ENCODE peak calls at places on chromosomes 11 and 22, in five cellular contexts. E is CD4-positive, alpha-beta T cell; P is AG10803; I is PC-3; B is GM12865. A is an unnamed sample.

GRCh38 chr11:12618743-12619540 is 55.3 kb upstream of the TEAD1 start:
- DNase-seq in B (no peak), P (peak), E (no peak), I (no peak), A (no peak)

GRCh38 chr22:20193761-20194494 is 43.1 kb upstream of the CCDC188 start:
- DNase-seq in B (no peak), E (no peak), I (no peak), P (no peak), A (no peak)

GRCh38 chr11:100681064-100681502 is 6.0 kb upstream of the ARHGAP42 start:
- DNase-seq in I (peak), B (peak), E (no peak), P (peak), A (peak)

GRCh38 chr11:76577199-76577920 is 93.2 kb downstream of the LRRC32 start:
- DNase-seq in P (peak), B (no peak), I (peak), E (no peak), A (no peak)

GRCh38 chr11:88405853-88406252 is 68.3 kb upstream of the CTSC start:
- DNase-seq in B (no peak), E (no peak), P (no peak), I (no peak), A (no peak)

GRCh38 chr11:108758458-108758857 is 93.6 kb downstream of the DDX10 start:
- DNase-seq in E (no peak), P (peak), I (no peak), B (no peak), A (no peak)

GRCh38 chr11:17846852-17847453 is 112.4 kb downstream of the KCNC1 start:
- DNase-seq in I (peak), E (no peak), P (no peak), B (peak), A (no peak)

GRCh38 chr11:122717264-122717867 is 61.8 kb downstream of the UBASH3B start:
- DNase-seq in E (no peak), B (peak), P (no peak), I (no peak), A (peak)

GRCh38 chr11:72951815-72952340 is 137.7 kb downstream of the ATG16L2 start:
- DNase-seq in B (peak), E (no peak), I (no peak), P (no peak), A (peak)

GRCh38 chr22:35318346-35319215 is 18.9 kb downstream of the TOM1 start:
- DNase-seq in E (no peak), B (no peak), I (no peak), P (no peak), A (no peak)

GRCh38 chr11:80241766-80242165 is 800.9 kb upstream of the TENM4 start:
- DNase-seq in E (no peak), B (no peak), P (no peak), I (peak), A (no peak)

GRCh38 chr11:97414801-97415200 is 1025.0 kb downstream of the JRKL start:
- DNase-seq in B (no peak), E (no peak), I (peak), P (no peak), A (no peak)

GRCh38 chr11:128451651-128452470 is 135.5 kb downstream of the ETS1 start:
- DNase-seq in P (peak), E (no peak), B (no peak), I (no peak), A (no peak)

GRCh38 chr11:88292156-88292844 is 45.2 kb downstream of the CTSC start:
- DNase-seq in P (no peak), E (no peak), I (peak), B (no peak), A (no peak)

GRCh38 chr11:61626580-61627380 is 45.9 kb upstream of the SYT7 start:
- DNase-seq in B (no peak), P (no peak), E (no peak), I (peak), A (no peak)

GRCh38 chr11:23903044-23903704 is 593.7 kb upstream of the LUZP2 start:
- DNase-seq in I (peak), P (peak), E (no peak), B (no peak), A (no peak)

GRCh38 chr11:114256176-114256897 is 39.9 kb upstream of the NNMT start:
- DNase-seq in P (no peak), B (no peak), E (no peak), I (no peak), A (no peak)

GRCh38 chr11:31240340-31240904 is 129.1 kb downstream of the DCDC1 start:
- DNase-seq in I (peak), E (no peak), B (peak), P (peak), A (no peak)

GRCh38 chr22:30947163-30947820 is 21.3 kb downstream of the MORC2 start:
- DNase-seq in B (no peak), E (no peak), I (no peak), P (peak), A (no peak)

GRCh38 chr11:38339835-38340440 is 1741.9 kb upstream of the RAG2 start:
- DNase-seq in I (no peak), B (no peak), E (no peak), P (no peak), A (no peak)

GRCh38 chr22:19853879-19854777 is 546 bp downstream of the GNB1L start:
- DNase-seq in I (no peak), E (no peak), B (peak), P (no peak), A (no peak)

GRCh38 chr11:20162824-20163777 is 2.8 kb upstream of the DBX1 start:
- DNase-seq in B (no peak), P (peak), E (no peak), I (no peak), A (peak)

GRCh38 chr11:105151936-105152554 is 12.5 kb upstream of the CARD18 start:
- DNase-seq in I (peak), E (no peak), B (no peak), P (no peak), A (no peak)

GRCh38 chr11:665062-665706 is 28.1 kb downstream of the DRD4 start:
- DNase-seq in I (no peak), E (no peak), P (peak), B (no peak), A (no peak)

GRCh38 chr11:29019960-29020683 is 911.9 kb downstream of the METTL15 start:
- DNase-seq in I (peak), P (peak), B (no peak), E (no peak), A (no peak)
- TF ChIP-seq CTCF in I (peak), P (peak), B (no peak), E (no peak), A (no peak)

GRCh38 chr11:46367916-46368267 is 13.6 kb upstream of the MDK start:
- DNase-seq in I (no peak), B (no peak), P (no peak), E (no peak), A (no peak)
- TF ChIP-seq CTCF in I (peak), B (no peak), P (no peak), E (no peak), A (peak)

GRCh38 chr11:41461057-41461681 is 1.7 kb upstream of the LRRC4C start:
- DNase-seq in I (peak), E (no peak), B (peak), P (no peak), A (peak)
- TF ChIP-seq CTCF in I (peak), E (peak), B (peak), P (peak), A (peak)

DNA sequence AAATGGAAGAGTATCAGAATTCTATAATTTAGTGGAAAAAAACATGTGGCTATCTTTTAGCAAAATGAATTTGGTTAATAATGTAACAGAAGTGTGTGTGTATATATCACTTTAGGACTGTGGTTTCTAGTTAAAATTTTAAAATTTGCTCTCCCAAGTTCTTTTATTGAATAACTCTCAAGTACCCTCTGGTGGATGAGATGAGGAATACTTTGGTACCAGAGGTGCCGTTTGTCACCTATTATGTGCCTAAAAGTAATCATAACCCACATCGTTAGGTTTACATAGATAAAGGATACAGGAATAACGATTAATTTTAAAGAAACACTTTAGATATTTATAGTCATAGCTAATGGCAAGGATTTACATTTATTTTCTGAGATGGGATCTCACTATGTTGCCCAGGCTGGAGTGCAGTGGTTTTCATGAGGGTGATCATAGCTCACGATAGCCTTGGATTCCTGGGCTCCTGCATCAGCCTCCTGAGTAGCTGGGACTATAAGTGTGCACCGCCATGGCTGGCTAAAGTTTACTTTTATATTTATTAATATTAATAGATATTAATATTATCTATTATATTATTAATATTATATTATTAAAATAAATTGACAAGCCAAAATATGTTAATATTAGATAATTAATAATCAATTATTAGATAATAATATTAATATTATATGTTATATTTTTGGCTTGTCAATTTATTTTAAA is 66.7 kb upstream of the CAPRIN1 start:
- DNase-seq in I (peak), E (no peak), B (no peak), P (no peak), A (no peak)
- TF ChIP-seq CTCF in I (peak), E (no peak), B (no peak), P (peak), A (peak)

GRCh38 chr22:18031670-18032454 is 7.5 kb upstream of the MICAL3 start:
- DNase-seq in P (peak), B (no peak), I (peak), E (no peak), A (no peak)

GRCh38 chr22:18034076-18034475 is 9.7 kb upstream of the MICAL3 start:
- DNase-seq in P (no peak), B (no peak), E (no peak), I (no peak), A (no peak)

GRCh38 chr22:18032455-18033101 is 8.2 kb upstream of the MICAL3 start:
- DNase-seq in B (no peak), P (peak), E (no peak), I (peak), A (no peak)

GRCh38 chr22:18035740-18036139 is 11.4 kb upstream of the MICAL3 start:
- DNase-seq in P (no peak), B (no peak), I (peak), E (no peak), A (no peak)

GRCh38 chr22:18033204-18033998 is 9.0 kb upstream of the MICAL3 start:
- DNase-seq in B (no peak), E (no peak), P (peak), I (peak), A (no peak)
- TF ChIP-seq CTCF in B (no peak), E (no peak), P (peak), I (no peak), A (no peak)

GRCh38 chr11:66467034-66467659 is 442 bp downstream of the PELI3 start:
- DNase-seq in P (peak), I (peak), E (peak), B (peak), A (peak)
- TF ChIP-seq CTCF in P (peak), I (peak), E (peak), B (peak), A (peak)

DNA sequence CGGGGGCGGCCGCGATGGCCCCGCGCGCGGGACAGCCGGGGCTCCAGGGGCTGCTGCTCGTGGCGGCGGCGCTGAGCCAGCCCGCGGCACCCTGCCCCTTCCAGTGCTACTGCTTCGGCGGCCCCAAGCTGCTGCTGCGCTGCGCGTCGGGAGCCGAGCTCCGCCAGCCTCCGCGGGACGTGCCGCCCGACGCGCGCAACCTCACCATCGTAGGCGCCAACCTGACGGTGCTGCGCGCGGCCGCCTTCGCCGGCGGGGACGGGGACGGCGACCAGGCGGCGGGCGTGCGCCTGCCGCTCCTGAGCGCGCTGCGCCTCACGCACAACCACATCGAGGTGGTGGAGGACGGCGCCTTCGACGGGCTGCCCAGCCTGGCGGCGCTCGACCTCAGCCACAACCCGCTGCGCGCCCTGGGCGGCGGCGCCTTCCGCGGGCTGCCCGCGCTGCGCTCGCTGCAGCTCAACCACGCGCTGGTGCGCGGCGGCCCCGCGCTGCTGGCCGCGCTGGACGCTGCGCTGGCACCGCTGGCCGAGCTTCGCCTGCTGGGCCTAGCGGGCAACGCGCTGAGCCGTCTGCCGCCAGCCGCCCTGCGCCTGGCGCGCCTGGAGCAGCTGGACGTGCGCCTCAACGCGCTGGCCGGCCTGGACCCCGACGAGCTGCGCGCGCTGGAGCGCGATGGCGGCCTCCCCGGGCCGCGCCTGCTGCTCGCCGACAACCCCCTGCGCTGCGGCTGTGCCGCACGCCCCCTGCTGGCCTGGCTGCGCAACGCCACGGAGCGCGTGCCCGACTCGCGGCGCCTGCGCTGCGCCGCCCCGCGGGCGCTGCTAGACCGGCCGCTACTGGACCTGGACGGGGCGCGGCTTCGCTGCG is 697 bp downstream of the TPBGL start:
- DNase-seq in E (peak), B (peak), I (peak), P (peak), A (peak)
- TF ChIP-seq CTCF in E (peak), B (peak), I (peak), P (peak), A (peak)

DNA sequence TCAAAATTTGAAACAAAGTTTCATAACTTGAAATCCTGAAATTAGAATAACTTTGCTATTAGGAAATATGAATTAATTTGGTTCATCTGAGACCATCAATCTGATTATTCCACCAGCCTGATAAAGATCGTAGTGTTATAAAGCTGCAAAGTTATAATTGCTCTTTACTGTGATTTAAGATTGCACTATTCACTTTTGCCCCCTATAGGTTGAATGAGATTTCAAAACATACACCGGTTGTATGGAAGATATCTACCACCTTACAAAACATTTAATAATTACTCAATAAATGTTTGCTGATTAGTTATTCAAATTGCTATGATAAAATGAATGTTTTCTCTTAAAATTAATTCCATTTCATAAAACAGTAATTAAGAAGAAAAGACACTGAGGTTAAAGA is 26.1 kb downstream of the APIP start:
- DNase-seq in E (no peak), B (no peak), P (no peak), I (peak), A (no peak)
- TF ChIP-seq CTCF in E (no peak), B (no peak), P (no peak), I (peak), A (no peak)